ENCODE peak calls at places on chromosomes 4 and X, in nine cellular contexts. T is BE2C; G is fibroblast of mammary gland; O is uterus; K is psoas muscle; B is cardiac muscle cell; I is kidney; D is progenitor cell of endocrine pancreas; Z is activated CD8-positive, alpha-beta T cell treated with anti-CD3 and anti-CD28 coated beads for 36 hours. V is an unnamed sample.

GRCh38 chr4:4260185-4260751 is 12.2 kb upstream of the TMEM128 start:
- DNase-seq in T (no peak), G (peak), O (no peak), K (no peak), B (peak), I (no peak), D (no peak), Z (peak), V (peak)

GRCh38 chrX:46226422-46226821 is 318.8 kb downstream of the ZNF674 start:
- DNase-seq in T (no peak), G (no peak), O (no peak), K (no peak), B (no peak), I (no peak), D (no peak), Z (no peak), V (no peak)

GRCh38 chrX:23727206-23727605 is 15.9 kb downstream of the ACOT9 start:
- DNase-seq in T (no peak), G (no peak), O (no peak), K (no peak), B (no peak), I (no peak), D (no peak), Z (no peak), V (no peak)

GRCh38 chr4:21410372-21410771 is 538.2 kb downstream of the KCNIP4 start:
- DNase-seq in T (no peak), G (no peak), O (no peak), K (no peak), B (no peak), I (no peak), D (no peak), Z (no peak), V (no peak)

GRCh38 chrX:1507511-1508463 is 29.2 kb downstream of the P2RY8 start:
- DNase-seq in T (no peak), G (no peak), O (no peak), K (no peak), B (no peak), I (peak), D (no peak), Z (peak), V (peak)

GRCh38 chr4:149493492-149493891 is 322.2 kb downstream of the IQCM start:
- DNase-seq in T (no peak), G (no peak), O (no peak), K (no peak), B (no peak), I (no peak), D (no peak), Z (no peak), V (no peak)

GRCh38 chrX:52271212-52271611 is 86.5 kb downstream of the MAGED4 start:
- DNase-seq in T (peak), G (peak), O (no peak), K (no peak), B (peak), I (no peak), D (no peak), Z (peak), V (no peak)

GRCh38 chrX:31871989-31872388 is 800.1 kb upstream of the FTHL17 start:
- DNase-seq in T (no peak), G (no peak), O (no peak), K (no peak), B (peak), I (no peak), D (no peak), Z (no peak), V (no peak)

GRCh38 chr4:141229408-141230101 is 8.9 kb downstream of the ZNF330 start:
- DNase-seq in T (no peak), G (no peak), O (no peak), K (no peak), B (no peak), I (no peak), D (no peak), Z (peak), V (no peak)

GRCh38 chrX:153470411-153471363 is at the start of gene HAUS7:
- DNase-seq in T (peak), G (peak), O (peak), K (peak), B (peak), I (peak), D (peak), Z (peak), V (peak)

GRCh38 chrX:130170752-130171445 is 863 bp upstream of the RAB33A start:
- DNase-seq in T (peak), G (no peak), O (no peak), K (no peak), B (no peak), I (peak), D (no peak), Z (peak), V (peak)

GRCh38 chr4:168076989-168077725 is 15.2 kb upstream of the ANXA10 start:
- DNase-seq in T (peak), G (peak), O (peak), K (no peak), B (peak), I (no peak), D (peak), Z (peak), V (peak)

GRCh38 chr4:158161561-158162354 is 11.1 kb downstream of the GASK1B start:
- DNase-seq in T (no peak), G (peak), O (peak), K (no peak), B (peak), I (no peak), D (no peak), Z (no peak), V (no peak)

GRCh38 chrX:98380106-98380505 is 1496.4 kb downstream of the RPA4 start:
- DNase-seq in T (no peak), G (no peak), O (no peak), K (no peak), B (no peak), I (peak), D (peak), Z (no peak), V (no peak)

GRCh38 chrX:1535241-1536041 is 1.5 kb downstream of the P2RY8 start:
- DNase-seq in T (no peak), G (no peak), O (no peak), K (no peak), B (no peak), I (no peak), D (no peak), Z (peak), V (peak)

GRCh38 chr4:176189891-176190795 is 5.2 kb downstream of the SPATA4 start:
- DNase-seq in T (no peak), G (no peak), O (no peak), K (no peak), B (no peak), I (no peak), D (no peak), Z (no peak), V (no peak)

GRCh38 chrX:77962068-77962902 is 7.2 kb downstream of the PGAM4 start:
- DNase-seq in T (no peak), G (no peak), O (no peak), K (no peak), B (peak), I (no peak), D (no peak), Z (no peak), V (no peak)

GRCh38 chrX:13888284-13888683 is 71.4 kb upstream of the GPM6B start:
- DNase-seq in T (no peak), G (no peak), O (no peak), K (no peak), B (no peak), I (no peak), D (no peak), Z (no peak), V (no peak)

GRCh38 chr4:38021751-38022150 is 61.6 kb downstream of the PTTG2 start:
- DNase-seq in T (no peak), G (no peak), O (no peak), K (no peak), B (no peak), I (no peak), D (no peak), Z (no peak), V (no peak)

GRCh38 chr4:40749717-40750460 is at the start of gene NSUN7:
- DNase-seq in T (peak), G (no peak), O (peak), K (peak), B (peak), I (peak), D (peak), Z (peak), V (peak)

GRCh38 chr4:103996059-103996458 is 276.3 kb upstream of the TACR3 start:
- DNase-seq in T (peak), G (peak), O (no peak), K (no peak), B (peak), I (no peak), D (no peak), Z (no peak), V (no peak)

GRCh38 chr4:14218641-14219040 is 591.1 kb upstream of the BOD1L1 start:
- DNase-seq in T (no peak), G (no peak), O (no peak), K (no peak), B (no peak), I (no peak), D (no peak), Z (no peak), V (no peak)

GRCh38 chr4:113109106-113109740 is 59.8 kb downstream of the ANK2 start:
- DNase-seq in T (no peak), G (no peak), O (no peak), K (no peak), B (no peak), I (no peak), D (no peak), Z (no peak), V (no peak)

GRCh38 chr4:155005395-155006087 is 202.9 kb upstream of the NPY2R start:
- DNase-seq in T (no peak), G (peak), O (no peak), K (no peak), B (peak), I (no peak), D (no peak), Z (no peak), V (no peak)

GRCh38 chr4:142567620-142568451 is 278.3 kb downstream of the INPP4B start:
- DNase-seq in T (no peak), G (peak), O (no peak), K (no peak), B (no peak), I (no peak), D (no peak), Z (no peak), V (no peak)

GRCh38 chr4:140256941-140257340 is 103.0 kb upstream of the MAML3 start:
- DNase-seq in T (no peak), G (no peak), O (no peak), K (no peak), B (no peak), I (no peak), D (no peak), Z (no peak), V (no peak)

GRCh38 chr4:7822858-7823257 is 116.8 kb downstream of the AFAP1 start:
- DNase-seq in T (no peak), G (no peak), O (no peak), K (no peak), B (no peak), I (no peak), D (no peak), Z (no peak), V (no peak)

GRCh38 chr4:101199507-101200285 is 147.6 kb downstream of the PPP3CA start:
- DNase-seq in T (no peak), G (peak), O (no peak), K (no peak), B (no peak), I (no peak), D (no peak), Z (no peak), V (no peak)

GRCh38 chrX:118066867-118067515 is 49.6 kb downstream of the KLHL13 start:
- DNase-seq in T (no peak), G (no peak), O (no peak), K (no peak), B (no peak), I (no peak), D (no peak), Z (no peak), V (no peak)

GRCh38 chr4:169795585-169795984 is 37.8 kb upstream of the HPF1 start:
- DNase-seq in T (no peak), G (peak), O (no peak), K (no peak), B (no peak), I (no peak), D (no peak), Z (no peak), V (no peak)

GRCh38 chr4:17665852-17666251 is 51.4 kb downstream of the MED28 start:
- DNase-seq in T (no peak), G (no peak), O (no peak), K (no peak), B (no peak), I (no peak), D (no peak), Z (no peak), V (no peak)

GRCh38 chr4:137125011-137125410 is 407.3 kb downstream of the PCDH18 start:
- DNase-seq in T (peak), G (peak), O (no peak), K (peak), B (peak), I (no peak), D (no peak), Z (no peak), V (no peak)

GRCh38 chr4:97404876-97405523 is 738.3 kb downstream of the STPG2 start:
- DNase-seq in T (no peak), G (no peak), O (no peak), K (no peak), B (no peak), I (no peak), D (no peak), Z (no peak), V (no peak)

GRCh38 chrX:94560930-94561329 is 886.9 kb downstream of the FAM133A start:
- DNase-seq in T (no peak), G (no peak), O (no peak), K (no peak), B (no peak), I (no peak), D (no peak), Z (no peak), V (no peak)
- TF ChIP-seq CTCF in T (no peak), G (no peak), O (no peak), K (no peak), B (no peak), I (no peak), D (no peak), Z (no peak), V (no peak)

GRCh38 chr4:173259310-173259709 is 74.8 kb downstream of the HMGB2 start:
- DNase-seq in T (no peak), G (no peak), O (no peak), K (no peak), B (no peak), I (no peak), D (no peak), Z (no peak), V (no peak)
- TF ChIP-seq CTCF in T (peak), G (peak), O (no peak), K (no peak), B (no peak), I (no peak), D (peak), Z (no peak), V (no peak)

DNA sequence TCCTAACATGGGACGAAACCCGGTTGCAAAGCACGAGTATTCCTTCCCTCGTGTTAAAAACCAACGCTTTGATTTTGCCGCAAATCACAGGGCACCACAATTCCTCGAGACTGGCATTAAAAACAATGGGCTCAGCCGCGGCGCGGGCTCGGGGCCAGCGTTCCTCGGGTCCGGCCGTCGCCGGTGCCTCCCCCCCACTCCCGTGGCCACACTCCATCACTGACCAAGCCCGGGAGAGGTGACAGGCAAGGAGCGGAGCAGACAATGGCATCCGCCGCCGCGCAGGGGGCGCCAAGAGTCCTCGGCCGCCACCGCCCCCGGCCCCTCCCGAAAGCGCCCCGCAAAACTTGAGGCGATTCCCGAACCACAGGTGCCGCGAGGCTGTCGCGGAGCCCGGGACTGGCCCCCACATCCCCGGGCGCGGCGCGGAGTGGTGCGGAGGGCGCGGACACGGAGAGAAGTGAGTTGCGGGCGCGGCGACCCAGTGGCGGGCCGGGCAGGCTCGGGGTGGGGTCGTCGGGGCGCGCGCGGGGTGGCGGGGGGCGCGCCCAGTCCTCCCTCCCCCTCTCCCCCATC is 445 bp downstream of the AP1S2 start:
- DNase-seq in T (peak), G (peak), O (peak), K (peak), B (peak), I (peak), D (peak), Z (peak), V (peak)
- TF ChIP-seq CTCF in T (peak), G (no peak), O (peak), K (peak), B (peak), I (no peak), D (peak), Z (peak), V (peak)

DNA sequence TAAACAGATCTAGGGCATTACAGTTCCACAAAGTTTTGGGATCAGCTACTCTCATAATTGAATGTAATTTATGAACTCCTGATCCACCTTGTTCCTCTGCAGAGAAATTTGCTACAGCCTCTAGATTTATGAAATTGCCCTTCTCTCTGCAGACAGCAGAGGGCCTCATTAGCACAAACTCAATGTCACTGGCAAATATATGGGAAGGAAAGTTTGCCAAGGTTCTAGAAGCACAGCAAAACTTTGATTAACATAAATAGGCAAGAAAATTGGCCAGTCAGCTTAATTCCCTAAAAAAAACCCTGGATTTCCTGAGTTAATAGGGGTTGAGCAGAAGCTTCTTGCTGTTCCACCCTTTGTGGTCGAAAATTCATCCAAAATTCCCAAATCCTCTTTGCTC is 31.5 kb downstream of the PRPS1 start:
- DNase-seq in T (no peak), G (peak), O (no peak), K (no peak), B (peak), I (no peak), D (no peak), Z (peak), V (no peak)
- TF ChIP-seq CTCF in T (peak), G (peak), O (peak), K (peak), B (peak), I (peak), D (peak), Z (peak), V (peak)

DNA sequence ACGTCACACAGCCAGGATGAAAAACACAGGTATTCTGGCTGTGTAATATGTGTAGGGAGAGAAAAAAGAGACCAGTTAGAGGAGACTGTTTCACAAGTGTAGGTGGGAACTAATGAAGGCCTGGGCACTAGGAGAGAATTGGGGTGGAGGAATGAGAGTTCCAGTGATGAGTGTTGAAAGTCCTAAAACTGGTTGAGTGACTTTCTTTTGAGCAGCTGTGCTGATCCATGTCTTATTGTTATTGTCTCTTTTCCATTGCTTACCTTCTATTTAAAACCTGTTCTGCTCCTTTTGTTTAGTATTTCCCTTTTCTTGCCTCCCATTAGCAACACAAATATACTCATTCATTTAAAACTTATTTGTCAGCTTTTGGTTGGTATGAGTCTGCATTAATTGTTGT is 88.7 kb downstream of the PDLIM5 start:
- DNase-seq in T (no peak), G (no peak), O (no peak), K (no peak), B (no peak), I (no peak), D (no peak), Z (no peak), V (no peak)
- TF ChIP-seq CTCF in T (no peak), G (no peak), O (no peak), K (no peak), B (no peak), I (no peak), D (no peak), Z (no peak), V (no peak)

DNA sequence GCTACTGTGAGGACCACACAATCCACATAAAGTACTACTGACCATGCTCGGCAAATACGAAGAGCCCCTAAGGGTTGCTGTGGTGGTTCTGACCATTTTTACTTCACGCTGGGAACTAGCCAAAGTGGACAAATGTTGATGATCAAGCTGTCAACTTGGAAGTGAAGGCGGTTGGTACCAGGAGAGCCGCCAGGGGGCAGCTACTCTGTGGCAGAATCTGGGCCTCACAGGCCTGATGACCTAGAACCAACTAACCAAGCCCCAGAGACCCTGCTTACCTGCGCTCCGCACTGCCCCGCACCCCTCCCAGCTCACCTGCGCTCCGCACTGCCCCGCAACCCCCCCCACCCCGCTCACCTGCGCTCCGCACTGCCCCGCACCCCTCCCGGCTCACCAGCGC is 5.6 kb downstream of the GAK start:
- DNase-seq in T (no peak), G (peak), O (no peak), K (peak), B (peak), I (no peak), D (no peak), Z (no peak), V (no peak)
- TF ChIP-seq CTCF in T (no peak), G (peak), O (no peak), K (no peak), B (peak), I (no peak), D (peak), Z (no peak), V (no peak)

GRCh38 chr4:1992468-1993168 is 16.2 kb downstream of the NELFA start:
- DNase-seq in T (no peak), G (peak), O (no peak), K (peak), B (peak), I (no peak), D (no peak), Z (no peak), V (no peak)
- TF ChIP-seq CTCF in T (no peak), G (peak), O (no peak), K (no peak), B (peak), I (no peak), D (peak), Z (no peak), V (no peak)

GRCh38 chrX:106973433-106974149 is 26.4 kb downstream of the MORC4 start:
- DNase-seq in T (no peak), G (peak), O (no peak), K (no peak), B (no peak), I (no peak), D (no peak), Z (no peak), V (no peak)
- TF ChIP-seq CTCF in T (no peak), G (no peak), O (no peak), K (no peak), B (no peak), I (no peak), D (no peak), Z (no peak), V (no peak)

GRCh38 chr4:15956179-15956850 is 6.7 kb downstream of the FGFBP2 start:
- DNase-seq in T (peak), G (peak), O (peak), K (peak), B (peak), I (peak), D (peak), Z (peak), V (peak)

GRCh38 chr4:15951781-15952180 is 11.2 kb downstream of the FGFBP2 start:
- DNase-seq in T (no peak), G (no peak), O (no peak), K (no peak), B (no peak), I (no peak), D (no peak), Z (no peak), V (no peak)

GRCh38 chr4:15953625-15954024 is 9.3 kb downstream of the FGFBP2 start:
- DNase-seq in T (no peak), G (no peak), O (no peak), K (no peak), B (no peak), I (no peak), D (no peak), Z (no peak), V (no peak)

GRCh38 chr4:15958562-15958961 is 4.4 kb downstream of the FGFBP2 start:
- DNase-seq in T (no peak), G (no peak), O (no peak), K (no peak), B (no peak), I (no peak), D (no peak), Z (peak), V (no peak)

DNA sequence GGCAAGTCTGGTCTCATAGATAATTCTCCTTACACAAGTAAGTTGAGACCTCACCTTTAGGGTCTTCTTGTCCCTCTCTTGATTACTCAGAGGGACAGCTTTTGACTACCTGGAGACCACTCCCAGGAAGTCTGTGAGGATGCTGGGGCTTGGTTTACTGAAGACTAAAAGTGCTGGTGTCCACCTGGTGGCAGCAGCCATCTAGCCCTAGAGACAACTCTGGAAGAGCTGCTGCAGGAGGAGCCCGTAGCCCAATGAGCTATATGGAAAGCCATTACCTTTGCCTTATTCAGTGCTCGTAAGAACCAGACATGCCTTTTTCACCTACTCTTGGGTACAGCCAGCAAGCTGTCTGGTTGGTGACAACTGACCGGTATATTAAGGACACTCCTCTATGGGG is 7.3 kb downstream of the FGFBP2 start:
- DNase-seq in T (no peak), G (peak), O (no peak), K (no peak), B (peak), I (no peak), D (no peak), Z (no peak), V (no peak)
- TF ChIP-seq CTCF in T (peak), G (peak), O (no peak), K (no peak), B (no peak), I (no peak), D (no peak), Z (no peak), V (no peak)

V was measured in GM20000.